ENCODE peak calls at places on chromosomes 3 and 15, in six cellular contexts. V is sigmoid colon, R is heart left ventricle, K is vagina, T is Peyer's patch, A is A549. B is an unnamed sample.

GRCh38 chr3:133573054-133573628 is 345 bp upstream of the CDV3 start:
- DNase-seq in V (peak), R (peak), K (peak), T (peak), A (peak), B (peak)

GRCh38 chr3:111852540-111852939 is 6.5 kb upstream of the PHLDB2 start:
- DNase-seq in V (no peak), R (no peak), K (no peak), T (no peak), A (no peak), B (no peak)

GRCh38 chr3:171944109-171945016 is 95.0 kb upstream of the FNDC3B start:
- DNase-seq in V (no peak), R (no peak), K (no peak), T (no peak), A (no peak), B (no peak)

GRCh38 chr3:53255360-53255774 is 455 bp downstream of the TKT start:
- DNase-seq in V (no peak), R (peak), K (no peak), T (no peak), A (no peak), B (no peak)

GRCh38 chr3:106114848-106115247 is 246.0 kb upstream of the CBLB start:
- DNase-seq in V (no peak), R (no peak), K (no peak), T (no peak), A (no peak), B (no peak)

GRCh38 chr15:77239892-77240608 is 169.1 kb upstream of the TSPAN3 start:
- DNase-seq in V (no peak), R (no peak), K (no peak), T (no peak), A (no peak), B (no peak)

GRCh38 chr3:13590841-13591515 is 42.1 kb downstream of the FBLN2 start:
- DNase-seq in V (peak), R (no peak), K (no peak), T (no peak), A (no peak), B (no peak)

GRCh38 chr3:126103121-126104027 is 19.4 kb upstream of the SLC41A3 start:
- DNase-seq in V (peak), R (no peak), K (peak), T (no peak), A (no peak), B (no peak)

GRCh38 chr3:169026543-169027181 is 636.9 kb downstream of the MECOM start:
- DNase-seq in V (no peak), R (no peak), K (no peak), T (no peak), A (no peak), B (peak)

GRCh38 chr15:89971592-89971997 is 29.5 kb upstream of the ZNF710 start:
- DNase-seq in V (no peak), R (peak), K (no peak), T (peak), A (peak), B (peak)

GRCh38 chr15:63041982-63042878 is at the start of gene TPM1:
- DNase-seq in V (peak), R (peak), K (no peak), T (peak), A (peak), B (peak)
- TF ChIP-seq POLR2A in V (peak), R (peak), K (no peak), T (peak), A (peak), B (peak)

DNA sequence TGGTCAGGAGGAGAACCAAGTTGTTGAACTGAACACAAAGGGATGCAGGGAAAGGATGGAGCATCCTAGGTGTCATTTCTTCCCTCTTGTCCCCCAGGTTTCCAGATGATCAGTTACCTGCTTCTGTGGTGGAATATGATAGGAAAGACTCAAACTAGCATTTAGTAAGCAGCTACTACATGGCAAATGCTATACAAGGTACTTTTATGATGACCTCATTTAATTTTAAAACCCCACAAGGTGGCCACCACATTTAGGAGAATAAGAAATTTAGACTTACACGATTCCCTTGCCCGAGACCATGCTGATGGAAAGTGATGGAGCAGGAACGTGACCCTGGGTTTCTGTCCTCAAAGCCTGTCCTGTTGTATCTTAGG is 40.9 kb downstream of the CCR4 start:
- DNase-seq in V (no peak), R (no peak), K (no peak), T (no peak), A (no peak), B (no peak)
- TF ChIP-seq POLR2A in V (no peak), R (no peak), K (no peak), T (no peak), A (no peak), B (no peak)

GRCh38 chr15:41813426-41813825 is 14.5 kb upstream of the JMJD7 start:
- DNase-seq in V (no peak), R (no peak), K (no peak), T (no peak), A (no peak), B (no peak)

GRCh38 chr15:41809526-41810220 is 18.2 kb upstream of the JMJD7 start:
- DNase-seq in V (peak), R (no peak), K (no peak), T (no peak), A (no peak), B (no peak)

GRCh38 chr15:41812820-41813375 is 15.0 kb upstream of the JMJD7 start:
- DNase-seq in V (no peak), R (no peak), K (no peak), T (no peak), A (no peak), B (no peak)

GRCh38 chr15:41810651-41811431 is 17.1 kb upstream of the JMJD7 start:
- DNase-seq in V (no peak), R (no peak), K (no peak), T (no peak), A (no peak), B (no peak)

GRCh38 chr15:41811432-41812195 is 16.3 kb upstream of the JMJD7 start:
- DNase-seq in V (peak), R (peak), K (no peak), T (peak), A (peak), B (peak)
- TF ChIP-seq POLR2A in V (no peak), R (no peak), K (no peak), T (no peak), A (no peak), B (no peak)

GRCh38 chr3:50559702-50560101 is 7.8 kb downstream of the C3orf18 start:
- DNase-seq in V (no peak), R (no peak), K (no peak), T (no peak), A (no peak), B (no peak)
- TF ChIP-seq POLR2A in V (no peak), R (no peak), K (no peak), T (no peak), A (no peak), B (peak)

GRCh38 chr3:42980909-42981308 is 1.8 kb downstream of the GASK1A start:
- DNase-seq in V (no peak), R (no peak), K (no peak), T (no peak), A (no peak), B (no peak)
- TF ChIP-seq POLR2A in V (no peak), R (no peak), K (no peak), T (no peak), A (no peak), B (no peak)

GRCh38 chr3:7709383-7710082 is 792.1 kb upstream of the LMCD1 start:
- DNase-seq in V (no peak), R (no peak), K (no peak), T (no peak), A (no peak), B (no peak)
- TF ChIP-seq POLR2A in V (no peak), R (no peak), K (no peak), T (no peak), A (no peak), B (no peak)

GRCh38 chr3:146530609-146531008 is 13.8 kb downstream of the PLSCR1 start:
- DNase-seq in V (no peak), R (no peak), K (no peak), T (no peak), A (no peak), B (no peak)
- TF ChIP-seq POLR2A in V (no peak), R (no peak), K (no peak), T (no peak), A (no peak), B (no peak)

GRCh38 chr3:128190501-128190900 is 37.2 kb downstream of the EEFSEC start:
- DNase-seq in V (no peak), R (no peak), K (no peak), T (no peak), A (no peak), B (no peak)

GRCh38 chr3:128188958-128189357 is 35.7 kb downstream of the EEFSEC start:
- DNase-seq in V (no peak), R (no peak), K (no peak), T (no peak), A (no peak), B (no peak)

GRCh38 chr3:128187495-128187894 is 34.2 kb downstream of the EEFSEC start:
- DNase-seq in V (no peak), R (no peak), K (no peak), T (no peak), A (no peak), B (no peak)

GRCh38 chr3:128185630-128186447 is 32.6 kb downstream of the EEFSEC start:
- DNase-seq in V (no peak), R (no peak), K (no peak), T (no peak), A (no peak), B (no peak)

DNA sequence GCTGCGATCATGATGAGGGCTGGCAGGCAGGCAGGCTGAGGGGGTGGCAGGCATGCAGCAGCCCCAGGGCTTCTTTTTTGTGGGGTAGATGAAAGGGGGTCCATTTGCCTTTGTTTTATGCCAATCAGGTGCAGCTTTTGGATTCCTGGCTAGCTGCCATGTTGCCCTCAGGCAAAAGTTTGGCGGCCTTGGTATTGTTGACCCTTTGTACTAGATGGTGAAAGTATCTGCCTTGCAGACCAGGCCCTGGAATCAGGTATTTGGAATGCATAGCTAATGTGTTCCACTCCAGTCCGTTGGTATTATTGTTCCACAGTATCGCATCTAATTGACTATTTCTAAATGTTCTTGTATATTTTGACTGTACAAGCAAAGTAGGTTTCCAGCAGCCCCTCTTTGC is 35.0 kb downstream of the EEFSEC start:
- DNase-seq in V (no peak), R (no peak), K (no peak), T (no peak), A (no peak), B (no peak)
- TF ChIP-seq POLR2A in V (no peak), R (no peak), K (no peak), T (no peak), A (no peak), B (no peak)

DNA sequence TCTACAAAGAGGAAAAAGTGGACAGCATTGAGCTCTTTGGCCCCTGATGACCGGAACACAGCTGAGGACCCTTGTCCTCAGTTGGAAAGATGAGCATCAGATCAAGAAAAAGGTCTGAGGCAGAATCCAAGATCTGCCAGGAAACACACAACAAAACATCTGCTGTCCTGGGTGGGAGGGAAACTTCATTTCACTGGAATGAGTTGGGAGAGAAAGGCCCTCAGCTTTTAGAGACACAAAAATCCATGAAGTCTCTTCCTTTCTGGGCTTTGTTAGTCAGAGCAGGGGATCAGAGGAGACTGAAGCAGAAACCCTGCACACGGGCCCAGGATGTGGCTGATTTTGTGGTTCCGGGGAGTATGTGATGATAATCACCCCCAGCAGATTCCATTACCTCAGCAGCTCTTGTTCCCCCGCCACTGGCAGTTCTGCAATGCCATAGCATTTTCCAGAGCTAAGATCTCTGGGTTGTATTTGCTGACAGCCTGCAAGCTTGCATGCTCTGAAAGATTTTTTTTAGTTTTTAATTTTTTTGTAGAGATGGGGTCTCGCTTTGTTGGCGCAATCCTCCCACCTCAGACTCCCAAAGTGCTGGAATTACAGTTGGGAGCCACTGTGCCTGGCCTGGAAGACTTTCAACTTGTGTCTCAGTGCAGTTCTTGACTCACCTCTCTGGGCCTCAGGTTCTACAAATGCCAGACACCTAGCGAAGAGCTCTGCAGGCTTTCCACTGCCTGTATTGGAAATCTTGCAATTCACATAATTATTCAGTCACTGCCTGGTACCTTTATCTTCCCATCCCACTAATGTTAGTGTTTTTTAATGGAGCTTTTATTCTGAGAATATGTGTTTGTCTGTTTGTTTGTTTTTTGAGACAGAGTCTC is 5.8 kb upstream of the TATDN2 start:
- DNase-seq in V (peak), R (no peak), K (no peak), T (no peak), A (no peak), B (no peak)
- TF ChIP-seq POLR2A in V (no peak), R (no peak), K (no peak), T (no peak), A (no peak), B (no peak)

GRCh38 chr3:14947886-14948608 is 664 bp downstream of the NR2C2 start:
- DNase-seq in V (peak), R (peak), K (peak), T (peak), A (peak), B (peak)
- TF ChIP-seq POLR2A in V (no peak), R (peak), K (no peak), T (peak), A (peak), B (no peak)

B was measured in H54.